ENCODE peak calls at places on chromosomes 13 and 19, in ten cellular contexts. One of them, this sample, is unnamed.

GRCh38 chr19:12834418-12834943 is at the start of gene RTBDN:
- DNase-seq in NT2/D1: no peak
- DNase-seq in mammary epithelial cell: no peak
- DNase-seq in lung: no peak
- DNase-seq in GM23338: peak; percentile 71
- DNase-seq in tibial artery: no peak
- DNase-seq in neural progenitor cell: peak; percentile 50
- DNase-seq in foreskin keratinocyte: no peak
- DNase-seq in Peyer's patch: no peak
- DNase-seq in PC-3: peak; percentile 35
- DNase-seq in this sample: no peak

GRCh38 chr13:45878966-45879365 is 27.4 kb upstream of the SIAH3 start:
- DNase-seq in mammary epithelial cell: no peak
- DNase-seq in PC-3: no peak
- DNase-seq in Peyer's patch: no peak
- DNase-seq in lung: no peak
- DNase-seq in neural progenitor cell: no peak
- DNase-seq in tibial artery: no peak
- DNase-seq in foreskin keratinocyte: no peak
- DNase-seq in NT2/D1: no peak
- DNase-seq in GM23338: no peak
- DNase-seq in this sample: no peak

GRCh38 chr13:71169125-71169524 is 697.9 kb downstream of the DACH1 start:
- DNase-seq in lung: no peak
- DNase-seq in tibial artery: no peak
- DNase-seq in Peyer's patch: no peak
- DNase-seq in PC-3: no peak
- DNase-seq in NT2/D1: no peak
- DNase-seq in mammary epithelial cell: no peak
- DNase-seq in neural progenitor cell: no peak
- DNase-seq in GM23338: no peak
- DNase-seq in foreskin keratinocyte: no peak
- DNase-seq in this sample: no peak

GRCh38 chr13:110551284-110551683 is 10.2 kb downstream of the RAB20 start:
- DNase-seq in NT2/D1: no peak
- DNase-seq in neural progenitor cell: no peak
- DNase-seq in Peyer's patch: no peak
- DNase-seq in lung: no peak
- DNase-seq in mammary epithelial cell: no peak
- DNase-seq in PC-3: no peak
- DNase-seq in tibial artery: no peak
- DNase-seq in foreskin keratinocyte: no peak
- DNase-seq in GM23338: no peak
- DNase-seq in this sample: peak; percentile 24

GRCh38 chr19:47891923-47892666 is 6.0 kb upstream of the SULT2A1 start:
- DNase-seq in GM23338: peak; percentile 15
- DNase-seq in foreskin keratinocyte: no peak
- DNase-seq in neural progenitor cell: peak; percentile 77
- DNase-seq in mammary epithelial cell: no peak
- DNase-seq in tibial artery: no peak
- DNase-seq in Peyer's patch: no peak
- DNase-seq in PC-3: no peak
- DNase-seq in NT2/D1: no peak
- DNase-seq in lung: no peak
- DNase-seq in this sample: no peak

GRCh38 chr19:1690570-1691307 is 38.3 kb upstream of the TCF3 start:
- DNase-seq in NT2/D1: peak; percentile 38
- DNase-seq in neural progenitor cell: peak; percentile 83
- DNase-seq in mammary epithelial cell: peak; percentile 28
- DNase-seq in tibial artery: no peak
- DNase-seq in foreskin keratinocyte: no peak
- DNase-seq in PC-3: peak; percentile 51
- DNase-seq in lung: peak; percentile 40
- DNase-seq in GM23338: peak; percentile 90
- DNase-seq in Peyer's patch: peak; percentile 67
- DNase-seq in this sample: peak; percentile 82

GRCh38 chr13:31199849-31200635 is at the start of gene B3GLCT:
- DNase-seq in mammary epithelial cell: peak; percentile 78
- DNase-seq in lung: peak; percentile 79
- DNase-seq in Peyer's patch: peak; percentile 90
- DNase-seq in PC-3: peak; percentile 87
- DNase-seq in tibial artery: peak; percentile 85
- DNase-seq in NT2/D1: peak; percentile 57
- DNase-seq in neural progenitor cell: peak; percentile 92
- DNase-seq in GM23338: peak; percentile 81
- DNase-seq in foreskin keratinocyte: peak; percentile 47
- DNase-seq in this sample: peak; percentile 84

GRCh38 chr13:42061943-42062342 is 13.5 kb downstream of the DGKH start:
- DNase-seq in lung: no peak
- DNase-seq in tibial artery: no peak
- DNase-seq in mammary epithelial cell: no peak
- DNase-seq in PC-3: no peak
- DNase-seq in neural progenitor cell: no peak
- DNase-seq in foreskin keratinocyte: no peak
- DNase-seq in NT2/D1: no peak
- DNase-seq in GM23338: no peak
- DNase-seq in Peyer's patch: no peak
- DNase-seq in this sample: no peak

GRCh38 chr13:110661256-110661655 is 44.7 kb downstream of the CARS2 start:
- DNase-seq in Peyer's patch: no peak
- DNase-seq in tibial artery: no peak
- DNase-seq in foreskin keratinocyte: no peak
- DNase-seq in NT2/D1: no peak
- DNase-seq in lung: no peak
- DNase-seq in PC-3: no peak
- DNase-seq in mammary epithelial cell: no peak
- DNase-seq in neural progenitor cell: no peak
- DNase-seq in GM23338: no peak
- DNase-seq in this sample: no peak

GRCh38 chr19:10450853-10451609 is 30.7 kb downstream of the PDE4A start:
- DNase-seq in NT2/D1: peak; percentile 36
- DNase-seq in neural progenitor cell: peak; percentile 51
- DNase-seq in mammary epithelial cell: no peak
- DNase-seq in tibial artery: no peak
- DNase-seq in lung: no peak
- DNase-seq in foreskin keratinocyte: no peak
- DNase-seq in GM23338: peak; percentile 95
- DNase-seq in Peyer's patch: peak; percentile 70
- DNase-seq in PC-3: peak; percentile 44
- DNase-seq in this sample: no peak

GRCh38 chr13:43036386-43037220 is 13.2 kb downstream of the DNAJC15 start:
- DNase-seq in Peyer's patch: no peak
- DNase-seq in PC-3: no peak
- DNase-seq in foreskin keratinocyte: no peak
- DNase-seq in tibial artery: no peak
- DNase-seq in neural progenitor cell: no peak
- DNase-seq in GM23338: peak; percentile 12
- DNase-seq in mammary epithelial cell: no peak
- DNase-seq in NT2/D1: no peak
- DNase-seq in lung: no peak
- DNase-seq in this sample: peak; percentile 61

GRCh38 chr19:12703056-12703455 is 6.6 kb upstream of the FBXW9 start:
- DNase-seq in Peyer's patch: no peak
- DNase-seq in NT2/D1: peak; percentile 87
- DNase-seq in neural progenitor cell: peak; percentile 91
- DNase-seq in tibial artery: no peak
- DNase-seq in mammary epithelial cell: peak; percentile 9
- DNase-seq in lung: no peak
- DNase-seq in GM23338: peak; percentile 94
- DNase-seq in foreskin keratinocyte: no peak
- DNase-seq in PC-3: peak; percentile 52
- DNase-seq in this sample: no peak

GRCh38 chr19:20238025-20238623 is 71.1 kb downstream of the ZNF486 start:
- DNase-seq in mammary epithelial cell: peak; percentile 85
- DNase-seq in GM23338: peak; percentile 99
- DNase-seq in NT2/D1: peak; percentile 77
- DNase-seq in neural progenitor cell: peak; percentile 96
- DNase-seq in tibial artery: peak; percentile 91
- DNase-seq in foreskin keratinocyte: peak; percentile 84
- DNase-seq in lung: peak; percentile 89
- DNase-seq in Peyer's patch: peak; percentile 77
- DNase-seq in PC-3: no peak
- DNase-seq in this sample: peak; percentile 93

GRCh38 chr19:45245826-45246225 is 619 bp upstream of the EXOC3L2 start:
- DNase-seq in foreskin keratinocyte: no peak
- DNase-seq in PC-3: no peak
- DNase-seq in GM23338: no peak
- DNase-seq in neural progenitor cell: no peak
- DNase-seq in tibial artery: no peak
- DNase-seq in mammary epithelial cell: no peak
- DNase-seq in NT2/D1: no peak
- DNase-seq in lung: no peak
- DNase-seq in Peyer's patch: no peak
- DNase-seq in this sample: no peak

GRCh38 chr19:50159078-50159477 is 4.0 kb downstream of the IZUMO2 start:
- DNase-seq in foreskin keratinocyte: no peak
- DNase-seq in neural progenitor cell: no peak
- DNase-seq in lung: no peak
- DNase-seq in NT2/D1: no peak
- DNase-seq in PC-3: no peak
- DNase-seq in mammary epithelial cell: no peak
- DNase-seq in GM23338: no peak
- DNase-seq in Peyer's patch: no peak
- DNase-seq in tibial artery: no peak
- DNase-seq in this sample: no peak
- H3K27me3 ChIP-seq in foreskin keratinocyte: no peaks in the 10 kb centered on the region
- H3K27me3 ChIP-seq in neural progenitor cell: no peaks in the 10 kb centered on the region
- H3K27me3 ChIP-seq in lung: no peaks in the 10 kb centered on the region
- H3K27me3 ChIP-seq in NT2/D1: no peaks in the 10 kb centered on the region
- H3K27me3 ChIP-seq in PC-3: peaks cover 23% of the 10 kb centered on the region
- H3K27me3 ChIP-seq in mammary epithelial cell: no peaks in the 10 kb centered on the region
- H3K27me3 ChIP-seq in GM23338: no peaks in the 10 kb centered on the region
- H3K27me3 ChIP-seq in Peyer's patch: no peaks in the 10 kb centered on the region
- H3K27me3 ChIP-seq in tibial artery: no peaks in the 10 kb centered on the region
- H3K27me3 ChIP-seq in this sample: no peaks in the 10 kb centered on the region

GRCh38 chr13:99982021-99982740 is 597 bp downstream of the ZIC2 start:
- DNase-seq in foreskin keratinocyte: no peak
- DNase-seq in mammary epithelial cell: peak; percentile 51
- DNase-seq in Peyer's patch: peak; percentile 54
- DNase-seq in lung: no peak
- DNase-seq in tibial artery: no peak
- DNase-seq in NT2/D1: no peak
- DNase-seq in PC-3: no peak
- DNase-seq in GM23338: peak; percentile 50
- DNase-seq in neural progenitor cell: peak; percentile 77
- DNase-seq in this sample: no peak

GRCh38 chr13:99984134-99984462 is 2.5 kb downstream of the ZIC2 start:
- DNase-seq in mammary epithelial cell: no peak
- DNase-seq in Peyer's patch: no peak
- DNase-seq in tibial artery: no peak
- DNase-seq in NT2/D1: no peak
- DNase-seq in foreskin keratinocyte: no peak
- DNase-seq in neural progenitor cell: peak; percentile 45
- DNase-seq in lung: no peak
- DNase-seq in GM23338: no peak
- DNase-seq in PC-3: no peak
- DNase-seq in this sample: no peak

GRCh38 chr13:99983401-99984133 is 2.0 kb downstream of the ZIC2 start:
- DNase-seq in foreskin keratinocyte: no peak
- DNase-seq in NT2/D1: no peak
- DNase-seq in GM23338: peak; percentile 63
- DNase-seq in neural progenitor cell: peak; percentile 48
- DNase-seq in tibial artery: no peak
- DNase-seq in PC-3: no peak
- DNase-seq in Peyer's patch: no peak
- DNase-seq in lung: no peak
- DNase-seq in mammary epithelial cell: no peak
- DNase-seq in this sample: no peak

GRCh38 chr13:99981115-99982020 is at the start of gene ZIC2:
- DNase-seq in NT2/D1: no peak
- DNase-seq in neural progenitor cell: peak; percentile 96
- DNase-seq in lung: no peak
- DNase-seq in PC-3: peak; percentile 13
- DNase-seq in GM23338: peak; percentile 86
- DNase-seq in tibial artery: no peak
- DNase-seq in mammary epithelial cell: peak; percentile 60
- DNase-seq in Peyer's patch: peak; percentile 60
- DNase-seq in foreskin keratinocyte: no peak
- DNase-seq in this sample: no peak

DNA sequence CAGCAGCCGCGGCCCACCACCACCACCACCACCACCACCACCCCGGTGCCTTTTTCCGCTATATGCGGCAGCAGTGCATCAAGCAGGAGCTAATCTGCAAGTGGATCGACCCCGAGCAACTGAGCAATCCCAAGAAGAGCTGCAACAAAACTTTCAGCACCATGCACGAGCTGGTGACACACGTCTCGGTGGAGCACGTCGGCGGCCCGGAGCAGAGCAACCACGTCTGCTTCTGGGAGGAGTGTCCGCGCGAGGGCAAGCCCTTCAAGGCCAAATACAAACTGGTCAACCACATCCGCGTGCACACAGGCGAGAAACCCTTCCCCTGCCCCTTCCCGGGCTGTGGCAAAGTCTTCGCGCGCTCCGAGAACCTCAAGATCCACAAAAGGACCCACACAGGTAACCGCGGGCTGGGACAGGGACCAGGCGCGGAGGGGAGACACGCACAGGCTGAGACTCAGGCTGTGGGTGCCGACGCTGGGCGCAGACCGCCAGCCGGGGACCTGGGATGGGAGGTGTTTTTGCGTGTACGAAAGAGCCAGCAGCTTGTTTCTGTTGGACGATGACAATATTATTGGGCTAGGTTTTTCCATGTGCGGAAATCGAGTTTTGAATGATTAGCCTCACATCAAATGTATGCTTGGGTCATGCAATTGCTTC is 1.3 kb downstream of the ZIC2 start:
- DNase-seq in foreskin keratinocyte: no peak
- DNase-seq in tibial artery: no peak
- DNase-seq in lung: no peak
- DNase-seq in mammary epithelial cell: no peak
- DNase-seq in Peyer's patch: no peak
- DNase-seq in NT2/D1: no peak
- DNase-seq in GM23338: peak; percentile 31
- DNase-seq in neural progenitor cell: peak; percentile 21
- DNase-seq in PC-3: no peak
- DNase-seq in this sample: peak; percentile 40
- H3K27me3 ChIP-seq in foreskin keratinocyte: peaks cover 95% of the 10 kb centered on the region
- H3K27me3 ChIP-seq in tibial artery: peaks cover 23% of the 10 kb centered on the region
- H3K27me3 ChIP-seq in lung: peaks cover 29% of the 10 kb centered on the region
- H3K27me3 ChIP-seq in mammary epithelial cell: peaks cover 65% of the 10 kb centered on the region
- H3K27me3 ChIP-seq in Peyer's patch: peaks cover 98% of the 10 kb centered on the region
- H3K27me3 ChIP-seq in NT2/D1: peaks cover 55% of the 10 kb centered on the region
- H3K27me3 ChIP-seq in GM23338: peaks cover 73% of the 10 kb centered on the region
- H3K27me3 ChIP-seq in neural progenitor cell: peaks cover 16% of the 10 kb centered on the region
- H3K27me3 ChIP-seq in PC-3: peaks cover 76% of the 10 kb centered on the region
- H3K27me3 ChIP-seq in this sample: no peaks in the 10 kb centered on the region

GRCh38 chr19:33621811-33622504 is at the start of gene CHST8:
- DNase-seq in GM23338: peak; percentile 82
- DNase-seq in foreskin keratinocyte: peak; percentile 15
- DNase-seq in NT2/D1: peak; percentile 28
- DNase-seq in tibial artery: no peak
- DNase-seq in Peyer's patch: peak; percentile 59
- DNase-seq in neural progenitor cell: peak; percentile 92
- DNase-seq in PC-3: no peak
- DNase-seq in lung: no peak
- DNase-seq in mammary epithelial cell: peak; percentile 29
- DNase-seq in this sample: peak; percentile 73
- H3K27me3 ChIP-seq in GM23338: peaks cover 60% of the 10 kb centered on the region
- H3K27me3 ChIP-seq in foreskin keratinocyte: peaks cover 62% of the 10 kb centered on the region
- H3K27me3 ChIP-seq in NT2/D1: peaks cover 68% of the 10 kb centered on the region
- H3K27me3 ChIP-seq in tibial artery: no peaks in the 10 kb centered on the region
- H3K27me3 ChIP-seq in Peyer's patch: peaks cover 20% of the 10 kb centered on the region
- H3K27me3 ChIP-seq in neural progenitor cell: peaks cover 98% of the 10 kb centered on the region
- H3K27me3 ChIP-seq in PC-3: peaks cover 49% of the 10 kb centered on the region
- H3K27me3 ChIP-seq in lung: peaks cover 6% of the 10 kb centered on the region
- H3K27me3 ChIP-seq in mammary epithelial cell: peaks cover 18% of the 10 kb centered on the region
- H3K27me3 ChIP-seq in this sample: no peaks in the 10 kb centered on the region

GRCh38 chr19:50226536-50226935 is 23.1 kb downstream of the MYH14 start:
- DNase-seq in neural progenitor cell: no peak
- DNase-seq in NT2/D1: no peak
- DNase-seq in GM23338: no peak
- DNase-seq in mammary epithelial cell: no peak
- DNase-seq in foreskin keratinocyte: no peak
- DNase-seq in lung: no peak
- DNase-seq in PC-3: no peak
- DNase-seq in Peyer's patch: no peak
- DNase-seq in tibial artery: no peak
- DNase-seq in this sample: no peak
- H3K27me3 ChIP-seq in neural progenitor cell: peaks cover 20% of the 10 kb centered on the region
- H3K27me3 ChIP-seq in NT2/D1: peaks cover 6% of the 10 kb centered on the region
- H3K27me3 ChIP-seq in GM23338: no peaks in the 10 kb centered on the region
- H3K27me3 ChIP-seq in mammary epithelial cell: no peaks in the 10 kb centered on the region
- H3K27me3 ChIP-seq in foreskin keratinocyte: no peaks in the 10 kb centered on the region
- H3K27me3 ChIP-seq in lung: no peaks in the 10 kb centered on the region
- H3K27me3 ChIP-seq in PC-3: no peaks in the 10 kb centered on the region
- H3K27me3 ChIP-seq in Peyer's patch: no peaks in the 10 kb centered on the region
- H3K27me3 ChIP-seq in tibial artery: no peaks in the 10 kb centered on the region
- H3K27me3 ChIP-seq in this sample: no peaks in the 10 kb centered on the region